ENCODE peak calls at places on chromosomes 5 and 9, in four cellular contexts. N, L, I and D are unnamed samples.

GRCh38 chr5:131377785-131378325 is 114.0 kb downstream of the CDC42SE2 start:
- DNase-seq in N (peak), L (no peak), I (no peak), D (no peak)

GRCh38 chr9:134632329-134632728 is 9.3 kb upstream of the COL5A1 start:
- DNase-seq in N (no peak), L (no peak), I (no peak), D (no peak)

GRCh38 chr5:37696190-37697021 is 143.4 kb downstream of the GDNF start:
- DNase-seq in N (no peak), L (no peak), I (no peak), D (no peak)

GRCh38 chr5:44860267-44860666 is 51.5 kb downstream of the MRPS30 start:
- DNase-seq in N (no peak), L (no peak), I (no peak), D (no peak)

GRCh38 chr9:130240410-130241197 is 25.0 kb upstream of the HMCN2 start:
- DNase-seq in N (peak), L (peak), I (peak), D (peak)

GRCh38 chr5:115685480-115685879 is 59.6 kb upstream of the TMED7 start:
- DNase-seq in N (no peak), L (no peak), I (no peak), D (no peak)

GRCh38 chr9:19481971-19482404 is 73.2 kb downstream of the ACER2 start:
- DNase-seq in N (no peak), L (no peak), I (no peak), D (no peak)

GRCh38 chr5:158785397-158785796 is 314.3 kb downstream of the EBF1 start:
- DNase-seq in N (no peak), L (no peak), I (no peak), D (no peak)

GRCh38 chr5:157475432-157475831 is 15.4 kb downstream of the NIPAL4 start:
- DNase-seq in N (no peak), L (no peak), I (no peak), D (no peak)

GRCh38 chr5:88394531-88395185 is 126.0 kb upstream of the TMEM161B start:
- DNase-seq in N (no peak), L (no peak), I (no peak), D (no peak)

GRCh38 chr5:139649082-139649991 is 1.2 kb downstream of the CXXC5 start:
- DNase-seq in N (peak), L (no peak), I (peak), D (no peak)

GRCh38 chr9:128125575-128126354 is 1.8 kb downstream of the PTGES2 start:
- DNase-seq in N (no peak), L (peak), I (no peak), D (no peak)

GRCh38 chr5:126188804-126189203 is 234.4 kb upstream of the GRAMD2B start:
- DNase-seq in N (no peak), L (no peak), I (peak), D (no peak)

DNA sequence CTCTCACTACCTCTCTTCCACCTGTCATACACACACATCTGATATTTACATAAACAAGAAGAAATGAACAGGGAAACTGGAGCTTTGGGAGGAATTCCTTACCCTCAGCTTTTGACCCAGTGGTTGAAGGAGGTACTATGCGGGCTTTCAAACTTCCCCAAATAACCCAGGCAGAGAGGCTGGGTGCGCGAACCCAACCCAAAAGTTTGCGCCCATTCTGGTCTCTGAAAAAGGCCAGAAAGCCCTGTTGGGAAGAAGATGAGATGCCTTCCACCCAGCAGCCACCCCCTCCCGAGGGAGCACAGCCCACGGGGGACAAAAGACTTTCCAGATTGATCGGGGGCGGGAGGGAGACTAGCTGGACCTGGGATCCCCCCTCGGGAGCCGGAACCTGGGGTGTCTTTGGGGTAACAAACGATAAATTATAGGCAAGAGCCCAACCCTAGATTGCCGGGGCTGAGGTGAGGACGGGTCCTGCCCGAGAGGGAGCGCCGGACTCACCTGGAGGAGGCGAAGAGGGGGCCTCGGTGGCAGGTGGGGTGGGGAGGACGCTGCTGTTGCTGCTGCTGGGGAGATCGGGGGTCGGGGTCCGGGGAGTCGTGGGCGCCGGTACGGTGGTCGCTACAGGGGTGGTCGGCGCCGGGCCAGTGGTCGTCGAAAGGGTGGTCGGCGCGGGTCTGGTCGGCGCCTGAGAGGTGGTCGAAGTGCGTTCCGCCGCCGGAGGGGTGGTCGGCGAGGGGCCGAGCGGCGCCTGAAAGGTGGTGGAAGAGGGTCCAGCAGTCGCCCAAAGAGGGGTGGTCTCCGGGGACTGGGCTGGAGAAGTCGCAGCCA is 798 bp downstream of the MEGF9 start:
- DNase-seq in N (no peak), L (peak), I (peak), D (no peak)
- TF ChIP-seq CTCF in N (no peak), L (peak), I (no peak), D (no peak)

GRCh38 chr5:111685969-111686368 is 71.0 kb downstream of the NREP start:
- DNase-seq in N (peak), L (no peak), I (peak), D (no peak)
- TF ChIP-seq CTCF in N (peak), L (no peak), I (peak), D (no peak)

GRCh38 chr5:83595217-83595616 is 123.7 kb downstream of the VCAN start:
- DNase-seq in N (no peak), L (no peak), I (no peak), D (no peak)
- TF ChIP-seq CTCF in N (no peak), L (no peak), I (peak), D (no peak)

GRCh38 chr9:79615038-79615437 is 43.3 kb downstream of the TLE4 start:
- DNase-seq in N (no peak), L (no peak), I (no peak), D (no peak)

GRCh38 chr9:79610019-79610760 is 38.4 kb downstream of the TLE4 start:
- DNase-seq in N (no peak), L (no peak), I (peak), D (no peak)

GRCh38 chr9:79611091-79611614 is 39.4 kb downstream of the TLE4 start:
- DNase-seq in N (peak), L (no peak), I (peak), D (no peak)

GRCh38 chr9:79616013-79616412 is 44.2 kb downstream of the TLE4 start:
- DNase-seq in N (no peak), L (no peak), I (no peak), D (no peak)

GRCh38 chr9:79613145-79613544 is 41.4 kb downstream of the TLE4 start:
- DNase-seq in N (no peak), L (no peak), I (no peak), D (no peak)
- TF ChIP-seq CTCF in N (no peak), L (no peak), I (peak), D (no peak)

GRCh38 chr9:78436873-78437272 is 139.9 kb downstream of the PSAT1 start:
- DNase-seq in N (no peak), L (no peak), I (no peak), D (no peak)
- TF ChIP-seq CTCF in N (no peak), L (no peak), I (no peak), D (no peak)

GRCh38 chr9:89602978-89603628 is 1.7 kb upstream of the GADD45G start:
- DNase-seq in N (peak), L (peak), I (peak), D (peak)
- TF ChIP-seq CTCF in N (peak), L (peak), I (peak), D (peak)